ENCODE peak calls at places on chromosomes 7 and 10, in ten cellular contexts. L is stimulated activated CD4-positive, alpha-beta T cell treated with anti-CD3 and anti-CD28 coated beads, Interleukin-12 subunit alpha, Interleukin-12 subunit beta, amount 100 ng/mL, for 48 hours; B is nucleus accumbens; W is GM12892; V is smooth muscle cell of the brain vasculature; R is activated T-cell treated with anti-CD3 and anti-CD28 coated beads for 1 hour; P is activated CD8-positive, alpha-beta memory T cell treated with anti-CD3 and anti-CD28 coated beads, Interleukin-2, amount 50 U/mL, for 4 hours; C is hepatocyte; Q is GM03348; N is CD4-positive, CD25-positive, alpha-beta regulatory T cell. X is an unnamed sample.

GRCh38 chr7:7527047-7527446 is 8.6 kb downstream of the COL28A1 start:
- DNase-seq in R (no peak), V (no peak), P (no peak), Q (no peak), B (no peak), L (no peak), N (no peak), C (no peak), W (no peak), X (no peak)

GRCh38 chr10:56785292-56785691 is 424.2 kb upstream of the ZWINT start:
- DNase-seq in L (no peak), W (no peak), B (no peak), N (no peak), V (no peak), Q (no peak), R (no peak), C (no peak), P (no peak), X (no peak)

GRCh38 chr10:30070001-30070759 is 10.8 kb upstream of the JCAD start:
- DNase-seq in R (no peak), C (no peak), W (no peak), N (no peak), V (no peak), L (no peak), P (no peak), Q (no peak), B (no peak), X (no peak)

GRCh38 chr10:25405871-25406270 is 231.1 kb downstream of the GPR158 start:
- DNase-seq in B (no peak), R (no peak), N (no peak), C (no peak), L (no peak), P (no peak), Q (no peak), V (no peak), W (no peak), X (no peak)

GRCh38 chr7:85023066-85023687 is 163.7 kb downstream of the SEMA3D start:
- DNase-seq in B (no peak), C (peak; percentile 67), W (no peak), N (no peak), R (no peak), P (no peak), L (peak; percentile 37), V (no peak), Q (peak; percentile 30), X (no peak)

GRCh38 chr10:47372726-47373125 is 11.4 kb downstream of the ZNF488 start:
- DNase-seq in V (no peak), L (no peak), N (no peak), R (no peak), Q (no peak), W (no peak), P (no peak), B (no peak), C (no peak), X (no peak)

GRCh38 chr7:114370177-114370576 is 44.4 kb upstream of the FOXP2 start:
- DNase-seq in V (no peak), P (no peak), C (no peak), N (no peak), R (no peak), W (no peak), B (no peak), Q (no peak), L (no peak), X (no peak)

GRCh38 chr10:75612904-75613684 is 181.7 kb downstream of the LRMDA start:
- DNase-seq in P (no peak), N (no peak), Q (no peak), L (no peak), V (no peak), C (peak; percentile 27), B (no peak), W (no peak), R (no peak), X (no peak)

GRCh38 chr7:97187067-97187466 is 69.6 kb downstream of the SDHAF3 start:
- DNase-seq in R (no peak), C (no peak), P (no peak), V (no peak), N (no peak), Q (peak; percentile 24), W (no peak), B (no peak), L (no peak), X (no peak)

GRCh38 chr7:135923700-135924261 is 53.4 kb downstream of the MTPN start:
- DNase-seq in L (no peak), B (no peak), P (no peak), Q (peak; percentile 81), C (no peak), W (no peak), N (no peak), R (no peak), V (peak; percentile 51), X (peak; percentile 88)

GRCh38 chr10:117262296-117263293 is 21.7 kb downstream of the SLC18A2 start:
- DNase-seq in L (no peak), W (no peak), B (no peak), C (peak; percentile 27), Q (no peak), N (no peak), V (no peak), R (no peak), P (no peak), X (no peak)